ENCODE peak calls at places on chromosomes 7 and 10, in five cellular contexts. X is CD8-positive, alpha-beta T cell; N is heart left ventricle; P is dorsolateral prefrontal cortex; W is A549. I is an unnamed sample.

GRCh38 chr10:43124094-43124521 is 14.1 kb upstream of the CSGALNACT2 start:
- DNase-seq in X (no peak), N (no peak), P (peak), W (no peak), I (no peak)

GRCh38 chr7:37452346-37452745 is 3.7 kb upstream of the ELMO1 start:
- DNase-seq in X (no peak), N (no peak), P (no peak), W (no peak), I (no peak)

GRCh38 chr7:11261470-11261869 is 287.8 kb downstream of the PHF14 start:
- DNase-seq in X (no peak), N (no peak), P (no peak), W (no peak), I (no peak)

GRCh38 chr7:13099197-13099795 is 411.9 kb downstream of the ARL4A start:
- DNase-seq in X (no peak), N (no peak), P (no peak), W (no peak), I (no peak)

GRCh38 chr10:30437039-30437781 is 3.2 kb downstream of the MAP3K8 start:
- DNase-seq in X (no peak), N (no peak), P (no peak), W (no peak), I (peak)

GRCh38 chr10:76733441-76733840 is 904.2 kb downstream of the KCNMA1 start:
- DNase-seq in X (no peak), N (no peak), P (no peak), W (no peak), I (no peak)

GRCh38 chr10:87646920-87647319 is 12.8 kb upstream of the PAPSS2 start:
- DNase-seq in X (no peak), N (no peak), P (no peak), W (no peak), I (no peak)

GRCh38 chr10:126240483-126240882 is 147.8 kb downstream of the ADAM12 start:
- DNase-seq in X (no peak), N (no peak), P (no peak), W (no peak), I (no peak)

GRCh38 chr10:71225291-71226058 is 13.1 kb downstream of the UNC5B start:
- DNase-seq in X (no peak), N (no peak), P (peak), W (no peak), I (no peak)

GRCh38 chr10:117946525-117947070 is 100.1 kb downstream of the RAB11FIP2 start:
- DNase-seq in X (no peak), N (no peak), P (no peak), W (no peak), I (no peak)

GRCh38 chr10:43110318-43111071 is 27.8 kb upstream of the CSGALNACT2 start:
- DNase-seq in X (no peak), N (peak), P (no peak), W (no peak), I (no peak)

GRCh38 chr10:123284022-123284421 is 129.8 kb downstream of the BUB3 start:
- DNase-seq in X (no peak), N (no peak), P (no peak), W (no peak), I (no peak)

GRCh38 chr7:40887099-40887498 is 752.3 kb downstream of the SUGCT start:
- DNase-seq in X (no peak), N (no peak), P (no peak), W (no peak), I (no peak)
- H3K27ac ChIP-seq in X (no peak), N (no peak), P (no peak), W (no peak), I (no peak)

GRCh38 chr7:137957887-137958286 is 44.0 kb downstream of the CREB3L2 start:
- DNase-seq in X (no peak), N (peak), P (no peak), W (no peak), I (peak)
- H3K27ac ChIP-seq in X (no peak), N (peak), P (no peak), W (peak), I (peak)

DNA sequence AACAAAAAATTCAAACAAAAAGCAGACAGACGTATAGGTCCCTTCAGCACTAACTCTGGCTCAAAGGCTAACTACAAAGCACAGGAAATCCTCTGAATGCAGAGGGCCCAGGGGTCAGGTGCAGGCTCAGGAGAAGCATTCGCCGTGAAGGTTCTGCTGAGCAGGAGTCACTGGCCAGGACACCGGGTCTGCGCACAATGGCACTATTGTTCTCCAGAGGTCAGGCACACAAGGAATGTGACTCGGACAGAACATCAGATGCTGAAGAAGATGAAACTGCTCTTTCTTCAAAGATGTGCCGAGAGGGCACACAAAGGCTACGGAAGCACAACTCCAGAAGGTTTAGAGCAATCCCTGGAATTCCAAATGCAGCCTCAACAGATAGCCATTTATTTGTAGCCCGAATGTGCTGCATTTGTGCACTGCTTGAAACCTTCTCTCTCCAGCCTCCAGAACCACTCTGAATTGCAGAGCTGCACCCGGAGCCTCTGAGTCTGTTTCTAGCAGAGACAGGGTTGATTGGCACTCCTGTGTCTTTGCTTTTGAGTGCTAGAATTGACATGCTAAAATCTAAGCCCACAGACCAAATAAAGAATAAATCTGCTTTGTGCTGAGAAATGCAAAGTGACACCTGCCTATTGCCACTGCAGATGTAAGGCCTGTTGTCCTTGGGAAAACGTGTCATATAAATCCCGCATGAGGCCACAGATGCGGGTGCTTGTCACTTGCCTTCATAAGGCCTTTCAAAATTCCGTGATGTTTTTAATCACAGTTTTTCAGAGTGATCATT is 85.4 kb upstream of the AFAP1L2 start:
- DNase-seq in X (no peak), N (no peak), P (no peak), W (no peak), I (no peak)
- H3K27ac ChIP-seq in X (no peak), N (no peak), P (no peak), W (no peak), I (no peak)

DNA sequence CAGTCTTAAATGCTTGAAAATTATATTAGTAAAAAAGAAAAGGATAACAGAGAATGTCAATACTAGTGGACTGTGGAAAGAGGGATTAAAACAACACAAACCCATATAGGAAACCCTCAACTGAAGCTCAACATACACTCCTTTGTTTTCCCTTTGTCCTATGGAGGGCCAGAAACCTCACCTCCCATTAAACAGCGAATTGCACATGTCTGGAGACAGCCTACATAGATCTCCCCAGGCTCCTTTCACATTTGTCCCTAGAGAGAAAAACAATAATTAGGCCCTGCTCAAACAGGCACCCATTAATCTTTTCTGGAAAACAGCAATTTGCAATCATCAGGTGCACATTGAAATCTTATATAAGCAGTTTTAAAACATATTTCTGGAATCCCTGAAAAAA is 87.6 kb upstream of the SEMA3D start:
- DNase-seq in X (no peak), N (no peak), P (no peak), W (no peak), I (no peak)
- H3K27ac ChIP-seq in X (no peak), N (no peak), P (no peak), W (no peak), I (no peak)

DNA sequence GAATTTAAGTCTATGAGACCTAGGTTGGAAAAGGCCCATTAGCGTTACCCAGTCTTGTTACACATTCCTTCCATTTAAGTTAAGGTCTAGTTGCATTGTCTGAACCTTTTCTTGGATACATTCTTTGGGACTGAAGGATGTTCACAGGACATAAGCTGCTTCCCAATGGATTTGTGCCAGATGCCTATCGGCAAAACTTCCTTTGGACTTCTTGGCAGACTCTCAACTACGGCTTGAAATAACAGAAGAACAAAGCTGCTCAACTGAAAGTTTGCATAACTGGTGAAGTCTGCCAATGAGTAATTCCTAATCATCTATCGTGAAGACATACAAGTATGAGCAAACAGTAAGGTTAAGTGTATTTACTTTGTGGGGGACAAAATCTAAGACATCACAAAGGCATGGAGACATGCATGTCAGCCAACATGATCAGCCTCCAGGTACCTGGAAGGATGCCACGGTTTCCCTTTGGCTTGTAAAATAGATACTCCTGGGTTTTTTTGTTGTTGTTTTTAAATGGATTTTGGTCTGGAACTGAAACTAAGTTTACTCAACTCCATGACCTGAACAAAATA is 35.4 kb downstream of the MALSU1 start:
- DNase-seq in X (no peak), N (no peak), P (no peak), W (peak), I (peak)
- H3K27ac ChIP-seq in X (no peak), N (peak), P (no peak), W (peak), I (peak)

GRCh38 chr7:151780626-151781025 is 96.3 kb downstream of the PRKAG2 start:
- DNase-seq in X (no peak), N (no peak), P (no peak), W (no peak), I (no peak)
- H3K27ac ChIP-seq in X (no peak), N (no peak), P (no peak), W (no peak), I (no peak)

DNA sequence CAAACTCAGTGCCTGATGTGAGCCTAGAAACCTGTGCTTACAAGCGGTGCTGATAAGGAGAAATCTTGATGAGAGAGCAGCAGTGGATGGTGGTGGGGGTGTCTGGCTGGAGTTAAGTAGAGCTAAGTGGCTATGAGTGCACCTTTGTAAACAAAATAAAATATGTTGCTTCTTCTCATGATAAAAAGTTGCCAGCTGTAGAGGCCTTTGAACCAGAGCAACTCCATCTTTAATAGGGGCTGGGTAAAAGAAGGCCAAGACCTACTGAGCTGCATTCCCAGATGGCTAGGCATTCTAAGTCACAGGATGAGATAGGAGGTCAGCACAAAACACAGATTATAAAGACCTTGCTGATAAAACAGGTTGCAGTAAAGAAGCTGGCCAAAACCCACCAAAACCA is 107.6 kb upstream of the FAM3C start:
- DNase-seq in X (no peak), N (no peak), P (no peak), W (no peak), I (no peak)
- H3K27ac ChIP-seq in X (no peak), N (no peak), P (no peak), W (no peak), I (no peak)

I was measured in A673.